ENCODE peak calls at places on chromosome 3, in four cellular contexts. M is GM12865, Q is psoas muscle, Y is right atrium auricular region. E is an unnamed sample.

GRCh38 chr3:155640098-155640497 is 104.8 kb downstream of the PLCH1 start:
- DNase-seq in Q (no peak), Y (no peak), M (no peak), E (no peak)

GRCh38 chr3:65146149-65146548 is 458.3 kb upstream of the ADAMTS9 start:
- DNase-seq in Q (no peak), M (no peak), Y (no peak), E (no peak)

GRCh38 chr3:40186508-40186907 is 123.0 kb upstream of the EIF1B start:
- DNase-seq in Q (no peak), M (no peak), Y (no peak), E (no peak)

GRCh38 chr3:112491373-112491772 is 7.9 kb downstream of the BTLA start:
- DNase-seq in Y (no peak), M (no peak), Q (no peak), E (no peak)

GRCh38 chr3:150409527-150410310 is 1.6 kb downstream of the TSC22D2 start:
- DNase-seq in Y (peak), M (peak), Q (peak), E (peak)

GRCh38 chr3:49689046-49689886 is at the start of the genes MST1 and RNF123:
- DNase-seq in Y (peak), M (peak), Q (peak), E (peak)

GRCh38 chr3:58725326-58725853 is 58.8 kb upstream of the FAM3D start:
- DNase-seq in Q (no peak), Y (no peak), M (peak), E (no peak)

GRCh38 chr3:9686050-9686384 is 17.6 kb upstream of the CPNE9 start:
- DNase-seq in Y (no peak), M (peak), Q (no peak), E (no peak)

GRCh38 chr3:29618395-29619291 is 337.8 kb downstream of the RBMS3 start:
- DNase-seq in Y (no peak), Q (no peak), M (no peak), E (no peak)

GRCh38 chr3:90092994-90093393 is 985.6 kb downstream of the EPHA3 start:
- DNase-seq in M (peak), Y (no peak), Q (no peak), E (peak)

GRCh38 chr3:127263586-127264231 is 24.1 kb downstream of the PRR20G start:
- DNase-seq in Q (no peak), M (no peak), Y (peak), E (no peak)

GRCh38 chr3:84634668-84635067 is 324.1 kb upstream of the CADM2 start:
- DNase-seq in Q (no peak), M (no peak), Y (no peak), E (no peak)

DNA sequence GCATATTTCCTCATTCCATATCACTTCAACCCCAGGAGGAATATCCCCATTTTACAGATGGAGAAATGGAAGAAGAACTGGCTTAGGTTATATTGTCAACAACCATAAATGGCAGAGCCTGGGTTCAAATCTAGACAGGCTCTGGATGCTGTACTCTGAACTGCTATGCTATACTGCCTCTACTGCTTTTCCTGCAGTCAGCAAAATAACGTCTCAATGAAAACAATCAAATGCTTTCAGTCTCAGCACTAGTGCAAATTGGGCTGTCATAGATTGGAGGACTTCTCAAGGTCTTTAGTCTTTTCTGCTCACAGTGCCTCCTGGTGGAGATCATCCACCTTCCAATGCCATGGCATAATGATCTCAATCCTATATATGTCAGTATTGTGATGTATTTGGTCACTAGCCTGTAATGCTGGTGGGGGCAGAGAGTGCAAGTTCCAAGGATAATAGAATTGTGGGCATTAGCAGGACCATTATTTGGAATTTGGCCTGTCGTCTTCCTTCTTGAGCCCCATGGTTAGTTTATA is 285.0 kb downstream of the CLSTN2 start:
- DNase-seq in Q (no peak), Y (no peak), M (peak), E (no peak)
- TF ChIP-seq CTCF in Q (no peak), Y (no peak), M (peak), E (no peak)

DNA sequence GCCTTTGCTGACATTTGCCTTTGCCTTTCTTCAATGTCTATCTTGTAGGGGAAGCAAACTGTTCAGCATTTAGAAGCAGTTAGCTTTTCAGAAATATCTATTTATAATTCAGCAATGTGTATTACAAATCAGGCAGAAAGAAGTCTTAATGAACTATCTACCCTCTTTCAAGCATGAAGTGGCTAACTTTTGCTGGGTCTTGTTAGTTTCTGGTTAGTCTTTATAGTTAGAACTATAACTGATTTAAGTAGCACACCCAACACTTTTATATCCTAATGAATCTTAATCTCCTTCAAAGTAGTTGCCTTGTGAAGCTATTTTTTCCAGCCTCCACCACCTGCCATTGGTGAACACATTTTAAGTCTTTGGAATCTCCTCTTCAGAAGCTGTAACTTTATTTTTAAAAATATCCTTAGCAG is 13.3 kb downstream of the CCNL1 start:
- DNase-seq in Y (no peak), Q (no peak), M (no peak), E (no peak)
- TF ChIP-seq CTCF in Y (no peak), Q (no peak), M (no peak), E (no peak)

GRCh38 chr3:148128136-148128535 is 569.6 kb upstream of the AGTR1 start:
- DNase-seq in Q (no peak), M (peak), Y (no peak), E (no peak)
- TF ChIP-seq CTCF in Q (no peak), M (no peak), Y (no peak), E (no peak)

DNA sequence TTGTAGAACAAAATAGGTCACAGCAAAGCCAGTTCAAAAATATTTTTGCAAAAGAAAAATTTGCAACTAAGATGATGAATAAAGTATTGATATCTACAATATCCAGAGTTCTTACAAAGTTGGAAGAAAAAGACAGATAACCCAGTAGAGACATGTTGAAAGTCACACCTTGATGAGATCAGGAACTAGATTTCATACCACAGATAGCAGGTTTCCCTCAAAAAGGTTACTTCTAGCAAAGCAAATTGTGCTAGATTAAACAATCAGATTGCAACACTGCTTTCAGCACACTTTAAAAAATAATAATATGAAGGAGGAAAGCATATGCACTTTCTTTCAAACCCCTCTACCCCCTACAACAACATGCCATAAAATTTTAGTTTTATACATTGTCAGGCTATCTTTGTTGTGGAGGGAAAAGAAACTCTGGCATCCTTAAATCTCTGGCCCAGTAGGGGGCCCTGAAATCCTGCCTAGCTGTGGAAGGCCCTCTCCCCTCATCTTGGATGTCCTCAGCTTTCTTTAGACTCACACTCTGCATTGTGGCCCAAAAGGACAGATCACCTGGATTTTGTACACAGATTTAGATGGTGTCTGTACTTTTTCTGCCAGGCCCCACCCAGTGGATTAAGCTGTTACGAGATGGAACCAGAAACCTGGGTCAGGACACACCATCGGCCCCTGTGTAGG is 50.9 kb downstream of the CCR3 start:
- DNase-seq in Q (no peak), M (no peak), Y (no peak), E (no peak)
- TF ChIP-seq CTCF in Q (no peak), M (no peak), Y (no peak), E (peak)

GRCh38 chr3:113745273-113746068 is 578 bp downstream of the NAA50 start:
- DNase-seq in Y (peak), Q (peak), M (peak), E (peak)
- TF ChIP-seq CTCF in Y (peak), Q (peak), M (peak), E (peak)